ENCODE peak calls at places on chromosome 9, in seven cellular contexts. One of them, this sample, is unnamed.

GRCh38 chr9:76109953-76110352 is 219.5 kb downstream of the PCSK5 start:
- DNase-seq in effector memory CD8-positive, alpha-beta T cell: no peak
- DNase-seq in fibroblast of the conjunctiva: no peak
- DNase-seq in stimulated activated CD4-positive, alpha-beta T cell treated with anti-CD3 and anti-CD28 coated beads, TNF-alpha, amount 100 ng/mL, for 48 hours: no peak
- DNase-seq in NCI-H2227 treated with DMSO at 0.1 percent for 48 hours: no peak
- DNase-seq in EL: no peak
- DNase-seq in HuH-7.5: no peak
- DNase-seq in this sample: no peak

GRCh38 chr9:108182950-108183381 is 672.8 kb downstream of the ACTL7B start:
- DNase-seq in stimulated activated CD4-positive, alpha-beta T cell treated with anti-CD3 and anti-CD28 coated beads, TNF-alpha, amount 100 ng/mL, for 48 hours: no peak
- DNase-seq in NCI-H2227 treated with DMSO at 0.1 percent for 48 hours: no peak
- DNase-seq in EL: peak
- DNase-seq in effector memory CD8-positive, alpha-beta T cell: no peak
- DNase-seq in HuH-7.5: no peak
- DNase-seq in fibroblast of the conjunctiva: no peak
- DNase-seq in this sample: no peak

GRCh38 chr9:132014218-132014800 is 65.4 kb downstream of the MED27 start:
- DNase-seq in EL: no peak
- DNase-seq in stimulated activated CD4-positive, alpha-beta T cell treated with anti-CD3 and anti-CD28 coated beads, TNF-alpha, amount 100 ng/mL, for 48 hours: no peak
- DNase-seq in fibroblast of the conjunctiva: no peak
- DNase-seq in effector memory CD8-positive, alpha-beta T cell: no peak
- DNase-seq in NCI-H2227 treated with DMSO at 0.1 percent for 48 hours: no peak
- DNase-seq in HuH-7.5: no peak
- DNase-seq in this sample: no peak

GRCh38 chr9:89246840-89247239 is 64.2 kb upstream of the CKS2 start:
- DNase-seq in stimulated activated CD4-positive, alpha-beta T cell treated with anti-CD3 and anti-CD28 coated beads, TNF-alpha, amount 100 ng/mL, for 48 hours: no peak
- DNase-seq in fibroblast of the conjunctiva: no peak
- DNase-seq in effector memory CD8-positive, alpha-beta T cell: no peak
- DNase-seq in EL: no peak
- DNase-seq in NCI-H2227 treated with DMSO at 0.1 percent for 48 hours: no peak
- DNase-seq in HuH-7.5: no peak
- DNase-seq in this sample: no peak

GRCh38 chr9:11933926-11934325 is 759.3 kb upstream of the TYRP1 start:
- DNase-seq in effector memory CD8-positive, alpha-beta T cell: no peak
- DNase-seq in NCI-H2227 treated with DMSO at 0.1 percent for 48 hours: no peak
- DNase-seq in fibroblast of the conjunctiva: peak
- DNase-seq in stimulated activated CD4-positive, alpha-beta T cell treated with anti-CD3 and anti-CD28 coated beads, TNF-alpha, amount 100 ng/mL, for 48 hours: no peak
- DNase-seq in HuH-7.5: no peak
- DNase-seq in EL: no peak
- DNase-seq in this sample: no peak

GRCh38 chr9:115018547-115019435 is 88.4 kb upstream of the TNFSF8 start:
- DNase-seq in stimulated activated CD4-positive, alpha-beta T cell treated with anti-CD3 and anti-CD28 coated beads, TNF-alpha, amount 100 ng/mL, for 48 hours: no peak
- DNase-seq in fibroblast of the conjunctiva: peak
- DNase-seq in EL: peak
- DNase-seq in NCI-H2227 treated with DMSO at 0.1 percent for 48 hours: no peak
- DNase-seq in effector memory CD8-positive, alpha-beta T cell: no peak
- DNase-seq in HuH-7.5: no peak
- DNase-seq in this sample: no peak

GRCh38 chr9:33906769-33907168 is 89.8 kb downstream of the UBE2R2 start:
- DNase-seq in NCI-H2227 treated with DMSO at 0.1 percent for 48 hours: no peak
- DNase-seq in stimulated activated CD4-positive, alpha-beta T cell treated with anti-CD3 and anti-CD28 coated beads, TNF-alpha, amount 100 ng/mL, for 48 hours: no peak
- DNase-seq in effector memory CD8-positive, alpha-beta T cell: no peak
- DNase-seq in HuH-7.5: no peak
- DNase-seq in fibroblast of the conjunctiva: no peak
- DNase-seq in EL: no peak
- DNase-seq in this sample: no peak

GRCh38 chr9:109475526-109475925 is 22.6 kb downstream of the PTPN3 start:
- DNase-seq in HuH-7.5: no peak
- DNase-seq in fibroblast of the conjunctiva: no peak
- DNase-seq in effector memory CD8-positive, alpha-beta T cell: no peak
- DNase-seq in stimulated activated CD4-positive, alpha-beta T cell treated with anti-CD3 and anti-CD28 coated beads, TNF-alpha, amount 100 ng/mL, for 48 hours: no peak
- DNase-seq in NCI-H2227 treated with DMSO at 0.1 percent for 48 hours: no peak
- DNase-seq in EL: no peak
- DNase-seq in this sample: no peak

GRCh38 chr9:125125523-125125922 is 17.8 kb downstream of the SCAI start:
- DNase-seq in effector memory CD8-positive, alpha-beta T cell: no peak
- DNase-seq in HuH-7.5: no peak
- DNase-seq in fibroblast of the conjunctiva: no peak
- DNase-seq in stimulated activated CD4-positive, alpha-beta T cell treated with anti-CD3 and anti-CD28 coated beads, TNF-alpha, amount 100 ng/mL, for 48 hours: no peak
- DNase-seq in EL: no peak
- DNase-seq in NCI-H2227 treated with DMSO at 0.1 percent for 48 hours: no peak
- DNase-seq in this sample: no peak

GRCh38 chr9:4464911-4465513 is 25.3 kb upstream of the SLC1A1 start:
- DNase-seq in NCI-H2227 treated with DMSO at 0.1 percent for 48 hours: no peak
- DNase-seq in stimulated activated CD4-positive, alpha-beta T cell treated with anti-CD3 and anti-CD28 coated beads, TNF-alpha, amount 100 ng/mL, for 48 hours: no peak
- DNase-seq in HuH-7.5: no peak
- DNase-seq in effector memory CD8-positive, alpha-beta T cell: no peak
- DNase-seq in EL: no peak
- DNase-seq in fibroblast of the conjunctiva: no peak
- DNase-seq in this sample: no peak

GRCh38 chr9:88730780-88731179 is 195.8 kb downstream of the NXNL2 start:
- DNase-seq in NCI-H2227 treated with DMSO at 0.1 percent for 48 hours: no peak
- DNase-seq in effector memory CD8-positive, alpha-beta T cell: no peak
- DNase-seq in fibroblast of the conjunctiva: no peak
- DNase-seq in stimulated activated CD4-positive, alpha-beta T cell treated with anti-CD3 and anti-CD28 coated beads, TNF-alpha, amount 100 ng/mL, for 48 hours: no peak
- DNase-seq in HuH-7.5: no peak
- DNase-seq in EL: no peak
- DNase-seq in this sample: no peak

This sample was measured in GDM1.